ENCODE peak calls at places on chromosomes 4 and X, in six cellular contexts. One of them, this sample, is unnamed.

GRCh38 chr4:140135529-140136021 is 18.4 kb downstream of the MAML3 start:
- DNase-seq in H1: no peak
- DNase-seq in H9: no peak
- DNase-seq in IMR-90: no peak
- DNase-seq in trophoblast cell: no peak
- DNase-seq in neuronal stem cell: no peak
- DNase-seq in this sample: peak

GRCh38 chr4:34791224-34791623 is 1453.1 kb downstream of the ARAP2 start:
- DNase-seq in H1: no peak
- DNase-seq in trophoblast cell: no peak
- DNase-seq in neuronal stem cell: no peak
- DNase-seq in H9: no peak
- DNase-seq in IMR-90: no peak
- DNase-seq in this sample: no peak

GRCh38 chrX:19046343-19047215 is 62.7 kb upstream of the PHKA2 start:
- DNase-seq in H9: no peak
- DNase-seq in trophoblast cell: peak
- DNase-seq in H1: no peak
- DNase-seq in neuronal stem cell: no peak
- DNase-seq in IMR-90: peak
- DNase-seq in this sample: peak

GRCh38 chrX:40047485-40047884 is 50.3 kb downstream of the BCOR start:
- DNase-seq in IMR-90: no peak
- DNase-seq in neuronal stem cell: no peak
- DNase-seq in H9: no peak
- DNase-seq in trophoblast cell: no peak
- DNase-seq in H1: no peak
- DNase-seq in this sample: no peak

GRCh38 chr4:107044170-107044569 is 8.1 kb upstream of the DKK2 start:
- DNase-seq in H1: no peak
- DNase-seq in neuronal stem cell: no peak
- DNase-seq in IMR-90: no peak
- DNase-seq in trophoblast cell: peak
- DNase-seq in H9: no peak
- DNase-seq in this sample: peak

GRCh38 chr4:82467442-82467841 is 37.1 kb downstream of the ENOPH1 start:
- DNase-seq in H1: no peak
- DNase-seq in trophoblast cell: no peak
- DNase-seq in H9: no peak
- DNase-seq in IMR-90: no peak
- DNase-seq in neuronal stem cell: no peak
- DNase-seq in this sample: no peak

GRCh38 chr4:186248643-186249042 is 17.3 kb upstream of the F11 start:
- DNase-seq in H1: no peak
- DNase-seq in neuronal stem cell: no peak
- DNase-seq in IMR-90: no peak
- DNase-seq in trophoblast cell: no peak
- DNase-seq in H9: no peak
- DNase-seq in this sample: no peak

GRCh38 chr4:111494971-111495370 is 650.3 kb upstream of the FAM241A start:
- DNase-seq in neuronal stem cell: no peak
- DNase-seq in H9: no peak
- DNase-seq in IMR-90: peak
- DNase-seq in trophoblast cell: no peak
- DNase-seq in H1: no peak
- DNase-seq in this sample: peak

GRCh38 chr4:163582688-163583087 is 88.2 kb downstream of the TMA16 start:
- DNase-seq in H9: no peak
- DNase-seq in H1: no peak
- DNase-seq in IMR-90: no peak
- DNase-seq in trophoblast cell: no peak
- DNase-seq in neuronal stem cell: no peak
- DNase-seq in this sample: no peak

GRCh38 chr4:119508281-119508680 is 120.3 kb downstream of the PDE5A start:
- DNase-seq in H9: no peak
- DNase-seq in H1: no peak
- DNase-seq in trophoblast cell: no peak
- DNase-seq in IMR-90: peak
- DNase-seq in neuronal stem cell: no peak
- DNase-seq in this sample: no peak

GRCh38 chr4:119506761-119507160 is 121.8 kb downstream of the PDE5A start:
- DNase-seq in IMR-90: peak
- DNase-seq in H1: no peak
- DNase-seq in neuronal stem cell: no peak
- DNase-seq in trophoblast cell: no peak
- DNase-seq in H9: no peak
- DNase-seq in this sample: no peak

GRCh38 chr4:119501740-119502139 is 126.9 kb downstream of the PDE5A start:
- DNase-seq in trophoblast cell: no peak
- DNase-seq in H9: no peak
- DNase-seq in IMR-90: no peak
- DNase-seq in neuronal stem cell: no peak
- DNase-seq in H1: no peak
- DNase-seq in this sample: no peak

DNA sequence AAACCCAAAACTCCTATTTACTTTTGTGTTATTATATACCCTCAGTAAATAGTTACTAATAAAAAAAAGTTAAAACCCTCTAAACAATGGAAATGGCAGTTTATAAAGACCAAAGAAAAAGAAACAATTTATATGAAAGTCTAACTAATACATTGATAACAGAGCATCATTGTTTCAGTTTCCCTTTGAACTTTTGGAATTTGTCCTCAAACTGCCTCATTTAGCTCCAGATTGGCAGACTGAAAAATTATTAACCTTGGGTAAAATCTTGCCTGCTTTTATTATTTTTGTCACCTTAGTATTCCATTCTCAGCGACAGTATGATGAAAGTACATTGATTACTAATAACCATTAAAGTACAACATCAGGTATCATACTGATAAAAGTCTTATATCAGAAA is 124.0 kb downstream of the PDE5A start:
- DNase-seq in IMR-90: no peak
- DNase-seq in trophoblast cell: no peak
- DNase-seq in H9: no peak
- DNase-seq in neuronal stem cell: no peak
- DNase-seq in H1: no peak
- DNase-seq in this sample: no peak
- H3K14ac ChIP-seq in IMR-90: no peak
- H3K14ac ChIP-seq in trophoblast cell: no peak
- H3K14ac ChIP-seq in H9: no peak
- H3K14ac ChIP-seq in neuronal stem cell: no peak
- H3K14ac ChIP-seq in H1: no peak
- H3K14ac ChIP-seq in this sample: no peak

GRCh38 chrX:119501511-119502148 is 33.4 kb downstream of the SLC25A5 start:
- DNase-seq in IMR-90: no peak
- DNase-seq in neuronal stem cell: no peak
- DNase-seq in trophoblast cell: peak
- DNase-seq in H1: no peak
- DNase-seq in H9: no peak
- DNase-seq in this sample: no peak

GRCh38 chrX:119507206-119507605 is 39.0 kb downstream of the SLC25A5 start:
- DNase-seq in neuronal stem cell: no peak
- DNase-seq in H1: no peak
- DNase-seq in IMR-90: no peak
- DNase-seq in trophoblast cell: no peak
- DNase-seq in H9: no peak
- DNase-seq in this sample: no peak

GRCh38 chrX:119503484-119503861 is 35.2 kb downstream of the SLC25A5 start:
- DNase-seq in neuronal stem cell: no peak
- DNase-seq in H9: no peak
- DNase-seq in H1: no peak
- DNase-seq in IMR-90: peak
- DNase-seq in trophoblast cell: peak
- DNase-seq in this sample: peak

GRCh38 chrX:119502727-119503483 is 34.7 kb downstream of the SLC25A5 start:
- DNase-seq in IMR-90: peak
- DNase-seq in H9: peak
- DNase-seq in H1: no peak
- DNase-seq in trophoblast cell: no peak
- DNase-seq in neuronal stem cell: no peak
- DNase-seq in this sample: peak

DNA sequence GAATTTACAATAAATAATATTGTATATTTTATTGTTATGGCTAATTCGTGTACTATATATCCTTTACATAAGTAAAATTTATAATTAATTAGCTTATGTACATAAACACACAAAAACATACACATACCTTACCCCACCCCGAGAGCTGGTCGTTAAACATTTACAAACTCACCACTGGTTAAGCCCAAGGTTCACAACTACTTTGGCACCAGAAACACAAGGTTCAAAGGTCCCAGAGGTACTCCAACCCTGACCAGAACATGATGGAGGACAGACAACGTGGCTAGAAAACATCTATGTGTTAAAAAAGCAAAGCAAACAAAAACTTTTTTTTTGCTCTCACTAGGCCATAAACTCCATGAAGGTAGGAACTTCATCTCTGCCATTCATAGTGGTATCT is 37.7 kb downstream of the SLC25A5 start:
- DNase-seq in trophoblast cell: no peak
- DNase-seq in H9: no peak
- DNase-seq in neuronal stem cell: no peak
- DNase-seq in IMR-90: no peak
- DNase-seq in H1: no peak
- DNase-seq in this sample: no peak
- H2AK5ac ChIP-seq in trophoblast cell: no peak
- H2AK5ac ChIP-seq in H9: no peak
- H2AK5ac ChIP-seq in neuronal stem cell: no peak
- H2AK5ac ChIP-seq in IMR-90: no peak
- H2AK5ac ChIP-seq in H1: no peak
- H2AK5ac ChIP-seq in this sample: no peak

DNA sequence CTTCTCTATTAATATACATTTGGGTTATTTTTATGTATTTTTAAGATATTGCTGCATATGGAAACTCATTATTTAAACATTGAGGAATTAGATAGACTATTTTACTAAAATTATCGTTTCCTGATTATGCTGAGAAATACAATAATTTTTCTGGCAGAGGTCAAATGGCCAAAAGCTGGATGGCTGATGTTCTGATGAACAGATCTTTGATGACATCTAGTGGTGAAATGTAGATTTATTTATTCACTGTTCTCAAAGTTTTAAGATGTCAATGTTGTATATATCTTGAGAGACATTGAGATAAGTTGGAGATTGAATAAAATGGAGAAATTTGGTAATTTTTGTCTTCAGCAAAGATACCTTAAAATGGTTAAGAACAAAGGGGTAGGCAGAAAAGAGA is 96.2 kb downstream of the UGT8 start:
- DNase-seq in H9: no peak
- DNase-seq in trophoblast cell: peak
- DNase-seq in neuronal stem cell: peak
- DNase-seq in H1: no peak
- DNase-seq in IMR-90: peak
- DNase-seq in this sample: peak
- H3K14ac ChIP-seq in H9: no peak
- H3K14ac ChIP-seq in trophoblast cell: no peak
- H3K14ac ChIP-seq in neuronal stem cell: no peak
- H3K14ac ChIP-seq in H1: no peak
- H3K14ac ChIP-seq in IMR-90: no peak
- H3K14ac ChIP-seq in this sample: no peak

DNA sequence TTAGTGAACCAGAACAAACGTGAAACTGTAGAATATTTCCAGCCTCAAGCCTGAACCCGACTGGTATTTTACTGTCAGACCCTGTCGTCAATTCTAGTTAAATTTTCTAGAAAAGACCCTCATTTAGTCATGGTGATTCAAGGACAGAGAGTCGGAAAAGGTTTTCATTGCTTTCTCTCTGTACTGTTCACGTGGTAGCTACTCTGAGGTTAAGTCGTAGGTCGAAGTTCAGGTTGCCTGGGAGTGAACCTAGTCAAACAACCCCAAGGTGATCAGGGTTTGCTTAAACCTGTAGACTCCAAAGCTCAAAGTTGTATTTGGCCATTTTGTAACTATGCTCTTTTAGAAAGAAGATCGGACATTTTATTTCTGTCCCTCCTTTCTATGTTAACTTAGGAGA is 283.6 kb downstream of the ARHGAP10 start:
- DNase-seq in IMR-90: no peak
- DNase-seq in H9: no peak
- DNase-seq in neuronal stem cell: no peak
- DNase-seq in trophoblast cell: no peak
- DNase-seq in H1: no peak
- DNase-seq in this sample: no peak
- H2AK5ac ChIP-seq in IMR-90: no peak
- H2AK5ac ChIP-seq in H9: no peak
- H2AK5ac ChIP-seq in neuronal stem cell: no peak
- H2AK5ac ChIP-seq in trophoblast cell: no peak
- H2AK5ac ChIP-seq in H1: no peak
- H2AK5ac ChIP-seq in this sample: peak

DNA sequence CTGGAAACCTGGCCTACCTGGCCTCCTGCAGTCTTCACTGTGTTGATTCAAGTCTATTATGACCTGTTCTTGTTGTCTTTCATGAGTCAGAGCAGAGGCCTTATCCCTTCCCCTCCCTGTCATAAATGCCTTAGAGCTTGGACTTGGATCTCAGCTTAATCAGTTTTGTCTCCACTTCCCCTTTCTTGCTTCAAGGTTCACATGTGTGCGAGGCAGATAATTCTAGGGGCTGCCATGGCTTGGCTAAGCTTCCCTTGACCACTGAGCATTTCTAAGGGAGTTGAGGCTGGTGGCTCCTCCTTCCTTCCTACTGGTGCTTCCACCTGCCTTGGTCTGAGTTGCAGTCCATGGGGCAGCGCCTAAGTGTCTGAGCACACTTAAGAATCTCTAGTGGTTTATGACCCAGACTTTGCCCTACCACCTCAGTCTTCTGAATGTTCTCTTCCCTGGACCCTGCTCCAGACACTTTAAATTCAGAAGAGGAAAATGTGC is 1.7 kb upstream of the HEPH start:
- DNase-seq in trophoblast cell: no peak
- DNase-seq in H1: no peak
- DNase-seq in H9: no peak
- DNase-seq in neuronal stem cell: no peak
- DNase-seq in IMR-90: no peak
- DNase-seq in this sample: no peak
- H3K14ac ChIP-seq in trophoblast cell: no peak
- H3K14ac ChIP-seq in H1: no peak
- H3K14ac ChIP-seq in H9: no peak
- H3K14ac ChIP-seq in neuronal stem cell: no peak
- H3K14ac ChIP-seq in IMR-90: no peak
- H3K14ac ChIP-seq in this sample: no peak

GRCh38 chr4:6110681-6111353 is 89.5 kb downstream of the JAKMIP1 start:
- DNase-seq in trophoblast cell: no peak
- DNase-seq in H1: no peak
- DNase-seq in IMR-90: no peak
- DNase-seq in H9: no peak
- DNase-seq in neuronal stem cell: no peak
- DNase-seq in this sample: no peak
- H2AK5ac ChIP-seq in trophoblast cell: no peak
- H2AK5ac ChIP-seq in H1: no peak
- H2AK5ac ChIP-seq in IMR-90: no peak
- H2AK5ac ChIP-seq in H9: no peak
- H2AK5ac ChIP-seq in neuronal stem cell: peak
- H2AK5ac ChIP-seq in this sample: no peak

GRCh38 chr4:137421796-137422195 is 110.5 kb downstream of the PCDH18 start:
- DNase-seq in trophoblast cell: no peak
- DNase-seq in neuronal stem cell: no peak
- DNase-seq in H9: no peak
- DNase-seq in IMR-90: peak
- DNase-seq in H1: no peak
- DNase-seq in this sample: peak
- H3K14ac ChIP-seq in trophoblast cell: no peak
- H3K14ac ChIP-seq in neuronal stem cell: no peak
- H3K14ac ChIP-seq in H9: no peak
- H3K14ac ChIP-seq in IMR-90: no peak
- H3K14ac ChIP-seq in H1: no peak
- H3K14ac ChIP-seq in this sample: no peak

This sample was measured in mesenchymal stem cell.